ENCODE peak calls at places on chromosomes 7 and 10, in ten cellular contexts. X is naive thymus-derived CD8-positive, alpha-beta T cell; Z is AG04450; U is stimulated activated CD8-positive, alpha-beta memory T cell treated with anti-CD3 and anti-CD28 coated beads, Interleukin-12 subunit alpha, Interleukin-12 subunit beta, amount 100 ng/mL, for 1 hour; P is heart left ventricle; Y is T47D; E is WTC11; B is effector CD8-positive, alpha-beta T cell; N is naive B cell; S is stimulated activated CD4-positive, alpha-beta T cell treated with anti-CD3 and anti-CD28 coated beads, Interleukin-12 subunit alpha, Interleukin-12 subunit beta, amount 100 ng/mL, for 4 hours. M is an unnamed sample.

GRCh38 chr7:98112077-98112476 is 5.4 kb downstream of the LMTK2 start:
- DNase-seq in X (no peak), Z (no peak), U (no peak), P (no peak), Y (no peak), E (no peak), B (no peak), N (no peak), S (no peak), M (no peak)

GRCh38 chr7:157032128-157032527 is 21.7 kb upstream of the MNX1 start:
- DNase-seq in X (no peak), Z (no peak), U (no peak), P (no peak), Y (no peak), E (no peak), B (no peak), N (no peak), S (no peak), M (no peak)

GRCh38 chr7:100034871-100035510 is 14.6 kb upstream of the ZSCAN21 start:
- DNase-seq in X (no peak), Z (peak; percentile 89), U (no peak), P (no peak), Y (no peak), E (no peak), B (no peak), N (no peak), S (no peak), M (no peak)

GRCh38 chr7:87155788-87156187 is 3.5 kb downstream of the DMTF1 start:
- DNase-seq in X (no peak), Z (no peak), U (no peak), P (no peak), Y (no peak), E (no peak), B (no peak), N (no peak), S (no peak), M (no peak)

GRCh38 chr10:6813876-6814275 is 233.8 kb upstream of the PRKCQ start:
- DNase-seq in X (no peak), Z (no peak), U (no peak), P (no peak), Y (no peak), E (no peak), B (no peak), N (no peak), S (no peak), M (no peak)

GRCh38 chr10:8279598-8279997 is 225.1 kb downstream of the GATA3 start:
- DNase-seq in X (no peak), Z (no peak), U (no peak), P (no peak), Y (peak; percentile 46), E (no peak), B (no peak), N (no peak), S (no peak), M (peak; percentile 2)

GRCh38 chr10:119654540-119654939 is 3.4 kb downstream of the BAG3 start:
- DNase-seq in X (no peak), Z (no peak), U (no peak), P (no peak), Y (peak; percentile 54), E (no peak), B (no peak), N (no peak), S (no peak), M (no peak)

GRCh38 chr10:84427903-84428650 is 99.7 kb downstream of the CCSER2 start:
- DNase-seq in X (no peak), Z (no peak), U (no peak), P (no peak), Y (no peak), E (peak; percentile 24), B (no peak), N (no peak), S (no peak), M (no peak)

GRCh38 chr7:129436335-129436923 is 2.2 kb downstream of the STRIP2 start:
- DNase-seq in X (no peak), Z (no peak), U (no peak), P (no peak), Y (no peak), E (no peak), B (no peak), N (no peak), S (no peak), M (no peak)

GRCh38 chr7:81075150-81075549 is 156.3 kb upstream of the SEMA3C start:
- DNase-seq in X (no peak), Z (no peak), U (no peak), P (no peak), Y (no peak), E (no peak), B (no peak), N (no peak), S (no peak), M (no peak)

GRCh38 chr7:114085592-114086490 is 167.0 kb upstream of the PPP1R3A start:
- DNase-seq in X (no peak), Z (peak; percentile 60), U (no peak), P (peak; percentile 79), Y (peak; percentile 93), E (peak; percentile 72), B (no peak), N (peak; percentile 28), S (no peak), M (no peak)

GRCh38 chr7:37411444-37412034 is 37.1 kb downstream of the ELMO1 start:
- DNase-seq in X (no peak), Z (no peak), U (no peak), P (no peak), Y (no peak), E (no peak), B (no peak), N (no peak), S (peak; percentile 41), M (no peak)

GRCh38 chr10:117175215-117175900 is 21.9 kb upstream of the KCNK18 start:
- DNase-seq in X (peak; percentile 23), Z (no peak), U (no peak), P (no peak), Y (no peak), E (peak; percentile 34), B (peak; percentile 25), N (peak; percentile 3), S (peak; percentile 38), M (no peak)

GRCh38 chr10:49173848-49174247 is 14.3 kb downstream of the TMEM273 start:
- DNase-seq in X (no peak), Z (no peak), U (no peak), P (no peak), Y (no peak), E (no peak), B (no peak), N (no peak), S (no peak), M (no peak)

GRCh38 chr7:108109216-108109908 is 20.8 kb downstream of the LAMB4 start:
- DNase-seq in X (no peak), Z (no peak), U (no peak), P (no peak), Y (peak; percentile 57), E (no peak), B (no peak), N (peak; percentile 6), S (no peak), M (no peak)

GRCh38 chr7:51228386-51228958 is 88.1 kb downstream of the COBL start:
- DNase-seq in X (no peak), Z (no peak), U (no peak), P (no peak), Y (peak; percentile 34), E (no peak), B (no peak), N (no peak), S (no peak), M (no peak)

GRCh38 chr7:4684826-4685225 is 2.7 kb downstream of the FOXK1 start:
- DNase-seq in X (no peak), Z (no peak), U (no peak), P (no peak), Y (no peak), E (no peak), B (no peak), N (no peak), S (no peak), M (no peak)

GRCh38 chr10:80464557-80465466 is 10.7 kb downstream of the TSPAN14 start:
- DNase-seq in X (peak; percentile 30), Z (no peak), U (no peak), P (peak; percentile 65), Y (no peak), E (peak; percentile 71), B (no peak), N (no peak), S (no peak), M (no peak)

GRCh38 chr10:13257621-13258150 is 23.5 kb upstream of the UCMA start:
- DNase-seq in X (no peak), Z (no peak), U (no peak), P (no peak), Y (no peak), E (no peak), B (no peak), N (no peak), S (no peak), M (no peak)

GRCh38 chr10:100043344-100043743 is 33.6 kb upstream of the DNMBP start:
- DNase-seq in X (no peak), Z (no peak), U (no peak), P (no peak), Y (peak; percentile 69), E (no peak), B (no peak), N (no peak), S (no peak), M (no peak)

GRCh38 chr10:98041352-98042043 is 11.1 kb upstream of the CRTAC1 start:
- DNase-seq in X (no peak), Z (peak; percentile 10), U (peak; percentile 7), P (no peak), Y (peak; percentile 86), E (peak; percentile 81), B (peak; percentile 13), N (no peak), S (peak; percentile 34), M (peak; percentile 15)

GRCh38 chr7:103636153-103636552 is 190.1 kb upstream of the SLC26A5 start:
- DNase-seq in X (no peak), Z (no peak), U (no peak), P (no peak), Y (peak; percentile 37), E (no peak), B (no peak), N (no peak), S (no peak), M (no peak)

GRCh38 chr10:44925224-44925623 is 14.1 kb downstream of the TMEM72 start:
- DNase-seq in X (no peak), Z (no peak), U (no peak), P (no peak), Y (peak; percentile 47), E (peak; percentile 79), B (no peak), N (no peak), S (no peak), M (no peak)

M was measured in HS-5.